ENCODE peak calls at places on chromosomes 13 and 19, in four cellular contexts. Q, A, J and P are unnamed samples.

GRCh38 chr19:4758082-4758481 is 33.5 kb upstream of the FEM1A start:
- DNase-seq in Q (no peak), A (no peak), J (no peak), P (no peak)

GRCh38 chr13:20461860-20462532 is 63.7 kb downstream of the CRYL1 start:
- DNase-seq in Q (no peak), A (no peak), J (no peak), P (no peak)

GRCh38 chr13:64239372-64239771 is 2823.7 kb upstream of the PCDH20 start:
- DNase-seq in Q (no peak), A (no peak), J (no peak), P (peak; percentile 70)

GRCh38 chr19:37329686-37330085 is 41.2 kb upstream of the ZNF527 start:
- DNase-seq in Q (no peak), A (no peak), J (peak; percentile 57), P (no peak)

GRCh38 chr13:29621841-29622240 is 26.4 kb upstream of the SLC7A1 start:
- DNase-seq in Q (no peak), A (no peak), J (no peak), P (peak; percentile 33)

GRCh38 chr19:15913830-15914229 is 16.0 kb upstream of the CYP4F2 start:
- DNase-seq in Q (no peak), A (no peak), J (no peak), P (no peak)

GRCh38 chr19:16085115-16085514 is 8.8 kb downstream of the TPM4 start:
- DNase-seq in Q (no peak), A (no peak), J (no peak), P (peak; percentile 66)

GRCh38 chr13:41637578-41637977 is 180.2 kb downstream of the RGCC start:
- DNase-seq in Q (no peak), A (no peak), J (no peak), P (no peak)

GRCh38 chr19:11194657-11195056 is 2.7 kb downstream of the KANK2 start:
- DNase-seq in Q (no peak), A (no peak), J (no peak), P (peak; percentile 23)

GRCh38 chr19:50356691-50357177 is 8.7 kb downstream of the NAPSA start:
- DNase-seq in Q (no peak), A (no peak), J (no peak), P (no peak)

GRCh38 chr19:50359432-50359818 is 6.0 kb downstream of the NAPSA start:
- DNase-seq in Q (no peak), A (no peak), J (no peak), P (no peak)

GRCh38 chr19:50361290-50362029 is 4.0 kb downstream of the NAPSA start:
- DNase-seq in Q (peak; percentile 85), A (no peak), J (peak; percentile 66), P (no peak)

GRCh38 chr19:50357178-50358100 is 8.0 kb downstream of the NAPSA start:
- DNase-seq in Q (peak; percentile 81), A (peak; percentile 95), J (peak; percentile 82), P (peak; percentile 41)

DNA sequence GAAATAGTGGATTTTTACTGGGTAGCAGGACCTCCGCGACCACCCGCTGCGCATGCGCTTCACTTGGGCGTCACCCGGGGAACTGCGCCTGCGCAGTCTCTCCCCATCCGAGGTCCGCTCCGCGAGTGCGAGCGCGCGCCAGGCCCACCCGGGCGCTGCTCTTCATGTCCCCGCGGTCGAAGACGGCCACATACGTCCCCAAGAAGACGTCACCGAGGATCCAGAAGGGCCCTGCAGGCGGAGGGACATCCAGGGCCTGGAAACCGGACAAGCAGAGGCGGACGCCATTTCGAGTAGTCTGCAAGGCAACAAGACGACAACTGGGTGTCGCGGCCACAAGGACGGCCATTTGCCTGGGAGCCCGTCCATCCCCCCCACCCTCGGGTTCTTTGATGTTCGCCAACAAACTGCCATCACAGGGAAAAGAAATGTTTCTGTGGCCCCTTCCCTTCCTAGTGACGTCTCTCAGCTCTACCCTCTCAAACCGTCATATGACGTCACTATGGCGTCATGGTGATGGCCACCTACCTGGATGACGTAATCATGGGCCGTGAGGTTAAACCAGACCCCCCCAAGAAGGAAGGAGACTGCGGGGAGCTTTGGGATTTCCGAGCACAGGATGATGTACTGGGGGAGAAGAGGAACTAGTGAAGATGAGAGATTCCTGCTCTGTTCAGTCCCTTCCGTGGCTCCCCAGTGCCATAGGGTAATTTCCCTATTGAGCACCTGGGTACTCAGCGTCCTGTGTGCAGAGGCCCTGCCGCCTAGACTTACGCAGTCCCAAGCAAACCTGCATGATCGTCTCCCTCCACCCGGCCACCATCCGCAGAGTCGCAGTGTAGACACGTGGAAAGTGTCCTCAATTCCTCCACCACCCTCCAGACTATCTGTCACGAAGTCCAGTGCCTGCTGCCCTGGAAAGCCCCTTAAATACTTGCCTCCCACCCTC is 6.7 kb downstream of the NAPSA start:
- DNase-seq in Q (peak; percentile 97), A (no peak), J (no peak), P (peak; percentile 20)
- TF ChIP-seq RAD21 in Q (no peak), A (no peak), J (no peak), P (no peak)

GRCh38 chr13:79483302-79483701 is 2.3 kb downstream of the NDFIP2 start:
- DNase-seq in Q (no peak), A (no peak), J (no peak), P (peak; percentile 78)

GRCh38 chr13:79482271-79482970 is 1.5 kb downstream of the NDFIP2 start:
- DNase-seq in Q (no peak), A (no peak), J (no peak), P (peak; percentile 35)

GRCh38 chr13:79485451-79485850 is 4.5 kb downstream of the NDFIP2 start:
- DNase-seq in Q (no peak), A (no peak), J (no peak), P (no peak)

GRCh38 chr13:79486433-79487188 is 5.7 kb downstream of the NDFIP2 start:
- DNase-seq in Q (no peak), A (no peak), J (no peak), P (no peak)

GRCh38 chr13:79485014-79485441 is 4.1 kb downstream of the NDFIP2 start:
- DNase-seq in Q (no peak), A (no peak), J (peak; percentile 87), P (peak; percentile 83)
- TF ChIP-seq RAD21 in Q (no peak), A (no peak), J (no peak), P (no peak)

DNA sequence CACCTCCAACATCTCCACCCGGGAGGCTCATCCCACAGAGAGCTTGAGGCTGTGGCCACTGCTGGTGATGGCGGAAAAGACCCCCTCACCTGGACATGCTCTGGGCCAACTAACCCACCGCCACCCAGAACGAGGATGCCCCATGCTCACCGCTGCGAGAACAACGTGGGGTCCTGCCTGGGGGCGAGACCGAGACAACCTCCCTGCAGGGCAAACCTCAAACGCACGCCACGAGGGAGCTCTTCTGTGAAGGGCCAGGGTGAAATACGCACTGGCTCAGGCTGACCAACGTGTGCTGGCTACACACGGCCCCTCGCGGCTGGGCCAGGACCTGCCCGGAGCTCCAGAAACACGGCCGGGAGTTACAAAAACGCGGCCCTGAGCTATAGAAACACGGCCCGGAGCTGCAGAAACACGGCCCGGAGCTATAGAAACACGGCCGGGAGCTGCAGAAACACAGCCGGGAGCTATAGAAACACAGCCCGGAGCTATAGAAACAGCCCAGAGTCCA is 19.0 kb upstream of the PLPP2 start:
- DNase-seq in Q (no peak), A (no peak), J (no peak), P (no peak)
- TF ChIP-seq RAD21 in Q (no peak), A (no peak), J (no peak), P (no peak)

GRCh38 chr13:30690282-30691188 is 44.8 kb upstream of the ALOX5AP start:
- DNase-seq in Q (no peak), A (no peak), J (peak; percentile 76), P (peak; percentile 99)
- TF ChIP-seq RAD21 in Q (no peak), A (no peak), J (peak; percentile 10), P (no peak)

DNA sequence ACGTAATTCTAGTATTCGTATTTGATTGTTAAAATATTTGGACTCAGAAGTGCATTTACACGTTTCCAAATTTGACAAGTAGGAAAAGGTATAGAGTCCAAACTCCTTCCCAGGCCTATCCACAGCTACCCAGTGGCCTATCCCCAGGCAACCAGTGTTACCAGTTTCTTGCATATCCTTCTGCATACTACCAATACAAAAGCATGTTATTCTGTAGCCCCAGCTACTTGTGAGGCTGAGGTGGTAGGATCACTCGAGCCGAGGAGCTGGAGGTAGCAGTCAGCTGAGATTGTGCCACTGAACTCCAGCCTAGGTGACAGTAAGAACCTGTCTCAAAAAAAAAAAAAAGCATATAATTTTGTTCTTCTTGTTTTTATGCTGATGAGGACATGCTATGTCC is 67.1 kb downstream of the LRCH1 start:
- DNase-seq in Q (no peak), A (no peak), J (no peak), P (no peak)
- TF ChIP-seq RAD21 in Q (no peak), A (no peak), J (no peak), P (no peak)

DNA sequence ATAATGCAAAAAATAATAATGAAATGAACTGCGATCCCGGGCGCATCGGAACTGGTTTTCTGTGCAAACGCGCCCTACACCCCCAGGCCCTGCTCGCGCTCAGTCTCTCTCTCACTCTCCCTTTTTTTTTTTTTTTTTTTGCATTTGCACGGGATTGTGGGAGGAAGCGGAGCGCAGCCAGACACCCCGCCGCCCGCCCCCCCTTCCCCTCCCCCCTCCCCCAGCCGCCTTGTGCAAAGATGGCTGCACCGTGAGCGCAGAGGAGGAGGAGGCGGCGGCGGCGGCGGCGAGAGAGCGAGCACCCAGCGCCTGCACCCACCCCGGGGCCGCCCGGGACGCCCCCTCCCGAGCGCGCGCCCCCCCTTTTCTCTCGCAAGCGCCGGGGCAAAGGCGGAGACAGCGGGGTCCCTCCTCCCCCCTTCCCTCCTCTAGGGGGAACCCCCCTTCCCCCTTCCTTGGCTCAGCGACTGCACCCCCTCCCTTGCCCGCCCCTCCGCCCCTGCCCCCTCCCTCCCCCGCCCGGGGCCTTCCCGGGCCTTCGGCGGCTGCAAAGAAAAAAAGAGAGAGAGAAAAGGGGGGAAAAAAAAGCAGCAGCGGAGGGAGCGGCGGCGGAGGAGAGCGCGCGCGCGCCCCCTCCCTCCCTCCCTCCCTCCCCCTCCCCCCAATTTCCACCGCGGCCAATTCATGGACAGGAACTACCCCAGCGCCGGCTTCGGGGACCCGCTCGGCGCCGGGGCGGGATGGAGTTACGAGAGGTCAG is at the start of gene PRR12:
- DNase-seq in Q (peak; percentile 89), A (peak; percentile 77), J (peak; percentile 88), P (peak; percentile 67)
- TF ChIP-seq RAD21 in Q (no peak), A (no peak), J (peak; percentile 17), P (no peak)

DNA sequence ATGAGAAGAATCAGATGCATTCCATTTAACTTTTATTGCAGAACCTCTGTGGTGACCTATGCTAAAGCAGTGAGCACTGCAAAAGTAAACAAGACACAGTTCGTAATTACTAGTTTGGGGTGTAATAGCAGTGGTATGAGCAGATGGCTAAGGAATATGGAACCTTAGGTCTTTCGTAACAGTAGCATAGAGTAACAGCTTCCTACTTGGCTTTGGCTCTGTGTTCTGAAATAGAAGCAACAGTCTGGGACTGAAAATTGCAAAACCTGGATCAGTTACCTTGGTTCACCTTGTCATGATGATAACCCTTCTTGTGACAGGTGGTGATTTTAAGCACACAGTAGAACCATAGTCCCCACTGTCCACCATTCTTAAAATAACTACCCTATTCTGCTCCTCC is 303.4 kb downstream of the GPC6 start:
- DNase-seq in Q (no peak), A (no peak), J (no peak), P (peak; percentile 50)
- TF ChIP-seq RAD21 in Q (no peak), A (no peak), J (no peak), P (no peak)

DNA sequence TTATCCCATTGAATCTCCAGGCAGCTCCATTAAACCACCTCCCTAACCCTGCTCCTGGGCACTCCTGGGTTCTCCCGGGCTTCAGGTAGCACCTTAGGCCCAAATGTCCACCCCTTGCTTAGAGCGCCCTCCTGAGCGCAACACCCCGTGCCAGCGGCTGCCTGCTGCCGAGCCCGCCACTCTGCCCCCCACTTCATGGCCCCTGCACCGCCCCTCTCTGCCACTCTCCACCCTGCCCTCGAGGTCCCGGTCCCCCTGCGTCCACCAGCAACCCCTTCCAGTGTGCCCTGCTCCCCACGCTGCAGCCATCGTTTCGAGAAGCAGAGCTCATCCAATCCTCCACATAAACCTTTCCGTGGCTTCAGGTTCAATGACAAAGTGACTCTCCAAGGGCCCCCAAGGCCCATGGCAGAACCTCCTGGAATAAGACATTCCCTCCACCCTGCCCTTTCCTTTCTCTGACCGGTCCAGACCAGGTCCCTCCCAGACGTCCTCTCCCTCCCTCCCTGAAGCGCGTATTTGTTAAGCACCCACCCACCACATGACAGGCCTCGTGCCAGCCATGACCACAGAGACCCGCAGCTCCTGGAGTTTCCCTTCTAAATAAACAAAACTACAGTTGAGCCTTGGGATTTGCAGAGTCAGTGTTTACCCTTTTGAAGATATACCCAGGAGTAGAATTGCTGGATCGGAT is 66.6 kb downstream of the ARHGEF18 start:
- DNase-seq in Q (no peak), A (no peak), J (peak; percentile 71), P (peak; percentile 86)
- TF ChIP-seq RAD21 in Q (no peak), A (no peak), J (no peak), P (no peak)